ENCODE peak calls at places on chromosome 10, in four cellular contexts. A is GM13977, X is cerebellum, K is endothelial cell. B is an unnamed sample.

GRCh38 chr10:96967847-96968246 is 135.7 kb downstream of the LCOR start:
- DNase-seq in K (no peak), X (no peak), A (no peak), B (peak; percentile 55)

GRCh38 chr10:102996876-102997275 is 78.8 kb downstream of the CNNM2 start:
- DNase-seq in K (no peak), A (no peak), X (no peak), B (no peak)

GRCh38 chr10:35492387-35493195 is 112.5 kb upstream of the GJD4 start:
- DNase-seq in X (no peak), A (no peak), K (no peak), B (no peak)

GRCh38 chr10:102399217-102400021 is 3.9 kb downstream of the NFKB2 start:
- DNase-seq in X (peak; percentile 93), K (peak; percentile 93), A (peak; percentile 92), B (peak; percentile 93)

GRCh38 chr10:75408911-75409885 is 7.6 kb upstream of the ZNF503 start:
- DNase-seq in A (peak; percentile 83), K (peak; percentile 70), X (peak; percentile 17), B (peak; percentile 74)

GRCh38 chr10:108352771-108353170 is 1188.3 kb upstream of the SORCS1 start:
- DNase-seq in A (no peak), K (no peak), X (no peak), B (peak; percentile 38)

GRCh38 chr10:26480909-26481703 is 43.0 kb downstream of the APBB1IP start:
- DNase-seq in X (no peak), A (no peak), K (no peak), B (no peak)

GRCh38 chr10:103895458-103896186 is 22.4 kb downstream of the STN1 start:
- DNase-seq in A (no peak), X (no peak), K (no peak), B (peak; percentile 86)

GRCh38 chr10:24257588-24257987 is 48.6 kb downstream of the KIAA1217 start:
- DNase-seq in A (no peak), K (no peak), X (no peak), B (no peak)

GRCh38 chr10:22265839-22266537 is 48.2 kb upstream of the EBLN1 start:
- DNase-seq in K (no peak), X (no peak), A (no peak), B (no peak)

GRCh38 chr10:131693766-131694165 is 207.0 kb upstream of the PPP2R2D start:
- DNase-seq in X (no peak), K (no peak), A (no peak), B (no peak)

GRCh38 chr10:26479766-26480492 is 41.8 kb downstream of the APBB1IP start:
- DNase-seq in X (no peak), A (no peak), K (no peak), B (no peak)

GRCh38 chr10:129438024-129438423 is 29.0 kb upstream of the MGMT start:
- DNase-seq in A (no peak), K (no peak), X (no peak), B (no peak)

GRCh38 chr10:49311562-49312236 is 12.7 kb downstream of the C10orf71 start:
- DNase-seq in K (no peak), A (no peak), X (no peak), B (peak; percentile 19)

GRCh38 chr10:70974351-70974901 is 86.1 kb upstream of the PCBD1 start:
- DNase-seq in A (no peak), X (no peak), K (no peak), B (peak; percentile 48)

GRCh38 chr10:454860-455259 is 234.6 kb downstream of the DIP2C start:
- DNase-seq in X (no peak), K (no peak), A (no peak), B (peak; percentile 92)

GRCh38 chr10:128297709-128298457 is 171.7 kb upstream of the MKI67 start:
- DNase-seq in K (no peak), A (no peak), X (no peak), B (no peak)

GRCh38 chr10:131947631-131948347 is 33.9 kb downstream of the BNIP3 start:
- DNase-seq in A (no peak), X (no peak), K (no peak), B (peak; percentile 63)

GRCh38 chr10:125060486-125060850 is 99.9 kb downstream of the CTBP2 start:
- DNase-seq in A (no peak), X (peak; percentile 50), K (no peak), B (peak; percentile 88)

B was measured in GM23248.